ENCODE peak calls at places on chromosomes 7 and 10, in nine cellular contexts. One of them, this sample, is unnamed.

GRCh38 chr10:62805139-62806092 is 896 bp downstream of the ADO start:
- DNase-seq in mucosa of descending colon: peak
- DNase-seq in CD8-positive, alpha-beta memory T cell: peak
- DNase-seq in fibroblast of mammary gland: peak
- DNase-seq in A673: no peak
- DNase-seq in ovary: peak
- DNase-seq in body of pancreas: peak
- DNase-seq in A549: peak
- DNase-seq in esophagus muscularis mucosa: no peak
- DNase-seq in this sample: no peak

GRCh38 chr7:129134356-129134972 is 10.0 kb upstream of the TSPAN33 start:
- DNase-seq in mucosa of descending colon: no peak
- DNase-seq in CD8-positive, alpha-beta memory T cell: no peak
- DNase-seq in fibroblast of mammary gland: no peak
- DNase-seq in A673: no peak
- DNase-seq in ovary: no peak
- DNase-seq in body of pancreas: no peak
- DNase-seq in A549: no peak
- DNase-seq in esophagus muscularis mucosa: no peak
- DNase-seq in this sample: no peak

GRCh38 chr10:104081998-104082397 is 3.7 kb downstream of the COL17A1 start:
- DNase-seq in mucosa of descending colon: no peak
- DNase-seq in CD8-positive, alpha-beta memory T cell: no peak
- DNase-seq in fibroblast of mammary gland: no peak
- DNase-seq in A673: no peak
- DNase-seq in ovary: no peak
- DNase-seq in body of pancreas: no peak
- DNase-seq in A549: no peak
- DNase-seq in esophagus muscularis mucosa: no peak
- DNase-seq in this sample: no peak

GRCh38 chr10:71460615-71461014 is 63.9 kb downstream of the CDH23 start:
- DNase-seq in mucosa of descending colon: peak
- DNase-seq in CD8-positive, alpha-beta memory T cell: no peak
- DNase-seq in fibroblast of mammary gland: no peak
- DNase-seq in A673: no peak
- DNase-seq in ovary: no peak
- DNase-seq in body of pancreas: no peak
- DNase-seq in A549: no peak
- DNase-seq in esophagus muscularis mucosa: no peak
- DNase-seq in this sample: no peak

GRCh38 chr7:120732256-120732655 is 125.7 kb downstream of the TSPAN12 start:
- DNase-seq in mucosa of descending colon: no peak
- DNase-seq in CD8-positive, alpha-beta memory T cell: no peak
- DNase-seq in fibroblast of mammary gland: no peak
- DNase-seq in A673: no peak
- DNase-seq in ovary: no peak
- DNase-seq in body of pancreas: no peak
- DNase-seq in A549: no peak
- DNase-seq in esophagus muscularis mucosa: no peak
- DNase-seq in this sample: no peak

GRCh38 chr7:99036531-99037175 is 107.3 kb downstream of the SMURF1 start:
- DNase-seq in mucosa of descending colon: no peak
- DNase-seq in CD8-positive, alpha-beta memory T cell: no peak
- DNase-seq in fibroblast of mammary gland: peak
- DNase-seq in A673: peak
- DNase-seq in ovary: no peak
- DNase-seq in body of pancreas: no peak
- DNase-seq in A549: peak
- DNase-seq in esophagus muscularis mucosa: no peak
- DNase-seq in this sample: no peak

GRCh38 chr7:116771640-116772039 is 90.7 kb upstream of the CAPZA2 start:
- DNase-seq in mucosa of descending colon: no peak
- DNase-seq in CD8-positive, alpha-beta memory T cell: no peak
- DNase-seq in fibroblast of mammary gland: no peak
- DNase-seq in A673: no peak
- DNase-seq in ovary: no peak
- DNase-seq in body of pancreas: no peak
- DNase-seq in A549: no peak
- DNase-seq in esophagus muscularis mucosa: no peak
- DNase-seq in this sample: no peak

GRCh38 chr10:63711866-63712716 is 190.9 kb downstream of the REEP3 start:
- DNase-seq in mucosa of descending colon: peak
- DNase-seq in CD8-positive, alpha-beta memory T cell: no peak
- DNase-seq in fibroblast of mammary gland: peak
- DNase-seq in A673: peak
- DNase-seq in ovary: peak
- DNase-seq in body of pancreas: peak
- DNase-seq in A549: peak
- DNase-seq in esophagus muscularis mucosa: peak
- DNase-seq in this sample: peak

GRCh38 chr10:88895252-88895651 is 15.2 kb downstream of the STAMBPL1 start:
- DNase-seq in mucosa of descending colon: no peak
- DNase-seq in CD8-positive, alpha-beta memory T cell: no peak
- DNase-seq in fibroblast of mammary gland: no peak
- DNase-seq in A673: no peak
- DNase-seq in ovary: no peak
- DNase-seq in body of pancreas: no peak
- DNase-seq in A549: no peak
- DNase-seq in esophagus muscularis mucosa: no peak
- DNase-seq in this sample: no peak

GRCh38 chr7:136869991-136870798 is 1.7 kb downstream of the CHRM2 start:
- DNase-seq in mucosa of descending colon: peak
- DNase-seq in CD8-positive, alpha-beta memory T cell: no peak
- DNase-seq in fibroblast of mammary gland: no peak
- DNase-seq in A673: peak
- DNase-seq in ovary: no peak
- DNase-seq in body of pancreas: no peak
- DNase-seq in A549: no peak
- DNase-seq in esophagus muscularis mucosa: no peak
- DNase-seq in this sample: no peak

GRCh38 chr10:110323503-110323902 is 18.8 kb upstream of the SMNDC1 start:
- DNase-seq in mucosa of descending colon: no peak
- DNase-seq in CD8-positive, alpha-beta memory T cell: no peak
- DNase-seq in fibroblast of mammary gland: peak
- DNase-seq in A673: no peak
- DNase-seq in ovary: no peak
- DNase-seq in body of pancreas: no peak
- DNase-seq in A549: no peak
- DNase-seq in esophagus muscularis mucosa: peak
- DNase-seq in this sample: peak

GRCh38 chr7:13279854-13280435 is 592.5 kb downstream of the ARL4A start:
- DNase-seq in mucosa of descending colon: no peak
- DNase-seq in CD8-positive, alpha-beta memory T cell: no peak
- DNase-seq in fibroblast of mammary gland: peak
- DNase-seq in A673: peak
- DNase-seq in ovary: no peak
- DNase-seq in body of pancreas: no peak
- DNase-seq in A549: no peak
- DNase-seq in esophagus muscularis mucosa: no peak
- DNase-seq in this sample: no peak

GRCh38 chr7:30348083-30348560 is 63.7 kb downstream of the ZNRF2 start:
- DNase-seq in mucosa of descending colon: no peak
- DNase-seq in CD8-positive, alpha-beta memory T cell: peak
- DNase-seq in fibroblast of mammary gland: peak
- DNase-seq in A673: peak
- DNase-seq in ovary: no peak
- DNase-seq in body of pancreas: no peak
- DNase-seq in A549: peak
- DNase-seq in esophagus muscularis mucosa: no peak
- DNase-seq in this sample: peak

GRCh38 chr7:33716581-33717477 is 188.5 kb upstream of the BMPER start:
- DNase-seq in mucosa of descending colon: no peak
- DNase-seq in CD8-positive, alpha-beta memory T cell: no peak
- DNase-seq in fibroblast of mammary gland: peak
- DNase-seq in A673: peak
- DNase-seq in ovary: no peak
- DNase-seq in body of pancreas: no peak
- DNase-seq in A549: peak
- DNase-seq in esophagus muscularis mucosa: no peak
- DNase-seq in this sample: no peak

GRCh38 chr7:156944876-156945275 is 4.6 kb upstream of the NOM1 start:
- DNase-seq in mucosa of descending colon: no peak
- DNase-seq in CD8-positive, alpha-beta memory T cell: no peak
- DNase-seq in fibroblast of mammary gland: no peak
- DNase-seq in A673: no peak
- DNase-seq in ovary: no peak
- DNase-seq in body of pancreas: no peak
- DNase-seq in A549: no peak
- DNase-seq in esophagus muscularis mucosa: no peak
- DNase-seq in this sample: no peak

GRCh38 chr10:5434017-5434753 is 21.8 kb downstream of the NET1 start:
- DNase-seq in mucosa of descending colon: no peak
- DNase-seq in CD8-positive, alpha-beta memory T cell: no peak
- DNase-seq in fibroblast of mammary gland: peak
- DNase-seq in A673: peak
- DNase-seq in ovary: no peak
- DNase-seq in body of pancreas: no peak
- DNase-seq in A549: peak
- DNase-seq in esophagus muscularis mucosa: no peak
- DNase-seq in this sample: no peak

GRCh38 chr10:127444155-127444554 is 105.0 kb upstream of the NPS start:
- DNase-seq in mucosa of descending colon: no peak
- DNase-seq in CD8-positive, alpha-beta memory T cell: no peak
- DNase-seq in fibroblast of mammary gland: no peak
- DNase-seq in A673: no peak
- DNase-seq in ovary: no peak
- DNase-seq in body of pancreas: no peak
- DNase-seq in A549: no peak
- DNase-seq in esophagus muscularis mucosa: no peak
- DNase-seq in this sample: no peak

DNA sequence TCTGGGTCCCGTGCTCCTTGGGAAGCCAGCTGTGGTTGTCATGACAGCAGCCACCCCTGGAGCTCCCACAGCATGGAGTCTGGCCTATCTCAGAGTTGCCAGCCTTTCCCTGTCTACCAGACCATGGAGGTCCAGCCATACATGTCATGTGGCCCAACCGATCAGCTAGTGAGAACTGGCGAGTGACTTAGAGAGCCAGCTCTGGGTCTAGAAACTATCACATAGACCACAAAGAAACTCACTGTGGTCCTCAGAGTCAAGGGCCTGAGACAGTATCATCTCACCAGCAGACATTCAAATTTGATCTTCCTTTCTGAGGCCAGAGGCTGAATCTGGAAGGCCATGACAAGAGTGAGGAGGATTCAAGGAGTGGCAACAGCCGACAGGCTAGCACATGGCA is 223.3 kb upstream of the GPR26 start:
- DNase-seq in mucosa of descending colon: no peak
- DNase-seq in CD8-positive, alpha-beta memory T cell: no peak
- DNase-seq in fibroblast of mammary gland: no peak
- DNase-seq in A673: no peak
- DNase-seq in ovary: no peak
- DNase-seq in body of pancreas: no peak
- DNase-seq in A549: no peak
- DNase-seq in esophagus muscularis mucosa: no peak
- DNase-seq in this sample: no peak
- H3K4me3 ChIP-seq in mucosa of descending colon: no peak
- H3K4me3 ChIP-seq in CD8-positive, alpha-beta memory T cell: no peak
- H3K4me3 ChIP-seq in fibroblast of mammary gland: no peak
- H3K4me3 ChIP-seq in A673: no peak
- H3K4me3 ChIP-seq in ovary: no peak
- H3K4me3 ChIP-seq in body of pancreas: no peak
- H3K4me3 ChIP-seq in A549: no peak
- H3K4me3 ChIP-seq in esophagus muscularis mucosa: no peak
- H3K4me3 ChIP-seq in this sample: no peak

DNA sequence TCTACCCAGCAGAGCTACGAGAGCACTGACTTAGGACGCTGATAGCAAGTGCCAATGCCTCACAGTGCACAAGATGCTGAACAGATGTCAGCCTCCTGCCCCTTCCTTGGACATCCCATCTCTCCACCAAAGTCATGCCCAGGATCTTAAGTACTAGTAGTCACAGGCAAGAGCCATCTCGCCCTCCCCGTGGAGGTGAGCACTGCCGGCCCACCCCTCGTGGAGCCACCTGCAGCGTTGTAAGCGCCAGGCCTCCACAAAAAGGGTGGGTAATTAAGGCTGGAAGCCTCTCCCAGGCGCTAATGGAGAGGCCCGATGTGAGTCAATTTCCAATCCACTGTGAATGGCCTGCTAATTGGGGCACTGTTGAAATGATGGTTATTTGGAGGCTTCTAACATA is 156.2 kb downstream of the GRID1 start:
- DNase-seq in mucosa of descending colon: no peak
- DNase-seq in CD8-positive, alpha-beta memory T cell: no peak
- DNase-seq in fibroblast of mammary gland: no peak
- DNase-seq in A673: no peak
- DNase-seq in ovary: no peak
- DNase-seq in body of pancreas: no peak
- DNase-seq in A549: no peak
- DNase-seq in esophagus muscularis mucosa: no peak
- DNase-seq in this sample: no peak
- H3K4me3 ChIP-seq in mucosa of descending colon: no peak
- H3K4me3 ChIP-seq in CD8-positive, alpha-beta memory T cell: no peak
- H3K4me3 ChIP-seq in fibroblast of mammary gland: no peak
- H3K4me3 ChIP-seq in A673: no peak
- H3K4me3 ChIP-seq in ovary: no peak
- H3K4me3 ChIP-seq in body of pancreas: no peak
- H3K4me3 ChIP-seq in A549: no peak
- H3K4me3 ChIP-seq in esophagus muscularis mucosa: no peak
- H3K4me3 ChIP-seq in this sample: no peak

DNA sequence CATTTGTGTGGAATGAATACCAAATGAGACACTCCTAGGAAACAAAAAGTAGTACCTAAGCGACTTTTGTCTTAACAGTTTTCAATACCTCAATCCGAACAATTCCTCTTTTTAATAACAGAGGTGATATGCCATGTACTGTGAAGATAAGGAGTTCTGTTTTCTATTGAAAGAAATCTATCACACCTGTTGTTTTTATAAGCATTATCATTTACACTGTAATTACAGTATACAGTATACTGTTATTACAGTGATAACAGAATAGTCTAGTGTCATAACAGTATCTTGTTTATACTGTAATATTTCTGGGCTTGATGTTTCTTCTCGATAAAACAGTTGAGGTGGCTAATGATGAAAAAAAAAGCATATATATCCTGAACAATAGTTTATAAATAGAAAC is 9.4 kb upstream of the RHOBTB1 start:
- DNase-seq in mucosa of descending colon: no peak
- DNase-seq in CD8-positive, alpha-beta memory T cell: no peak
- DNase-seq in fibroblast of mammary gland: no peak
- DNase-seq in A673: no peak
- DNase-seq in ovary: no peak
- DNase-seq in body of pancreas: no peak
- DNase-seq in A549: no peak
- DNase-seq in esophagus muscularis mucosa: no peak
- DNase-seq in this sample: no peak
- H3K4me3 ChIP-seq in mucosa of descending colon: no peak
- H3K4me3 ChIP-seq in CD8-positive, alpha-beta memory T cell: no peak
- H3K4me3 ChIP-seq in fibroblast of mammary gland: no peak
- H3K4me3 ChIP-seq in A673: no peak
- H3K4me3 ChIP-seq in ovary: no peak
- H3K4me3 ChIP-seq in body of pancreas: no peak
- H3K4me3 ChIP-seq in A549: no peak
- H3K4me3 ChIP-seq in esophagus muscularis mucosa: no peak
- H3K4me3 ChIP-seq in this sample: no peak

DNA sequence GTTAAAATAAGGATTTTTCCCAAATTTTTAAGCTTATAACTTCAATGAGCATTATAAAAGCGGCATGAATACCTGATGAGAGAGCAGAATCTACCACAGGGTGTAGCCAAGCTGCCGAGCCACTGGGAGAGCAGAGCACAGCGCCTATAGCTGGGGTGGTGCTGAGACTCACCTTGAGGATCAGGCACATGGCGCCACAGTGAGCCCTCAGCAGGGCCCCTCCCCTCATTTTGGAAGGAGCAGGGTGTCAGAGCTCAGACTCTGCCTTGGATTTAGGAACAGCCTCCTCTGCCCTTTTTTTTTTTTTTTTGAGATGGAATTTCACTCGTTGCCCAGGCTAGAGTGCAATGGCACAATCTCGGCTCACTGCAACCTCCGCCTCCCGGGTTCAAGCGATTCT is 118.6 kb downstream of the SRPK2 start:
- DNase-seq in mucosa of descending colon: no peak
- DNase-seq in CD8-positive, alpha-beta memory T cell: no peak
- DNase-seq in fibroblast of mammary gland: no peak
- DNase-seq in A673: no peak
- DNase-seq in ovary: no peak
- DNase-seq in body of pancreas: no peak
- DNase-seq in A549: no peak
- DNase-seq in esophagus muscularis mucosa: no peak
- DNase-seq in this sample: no peak
- H3K4me3 ChIP-seq in mucosa of descending colon: no peak
- H3K4me3 ChIP-seq in CD8-positive, alpha-beta memory T cell: no peak
- H3K4me3 ChIP-seq in fibroblast of mammary gland: no peak
- H3K4me3 ChIP-seq in A673: peak
- H3K4me3 ChIP-seq in ovary: peak
- H3K4me3 ChIP-seq in body of pancreas: no peak
- H3K4me3 ChIP-seq in A549: no peak
- H3K4me3 ChIP-seq in esophagus muscularis mucosa: no peak
- H3K4me3 ChIP-seq in this sample: no peak